ENCODE peak calls at places on chromosomes 4 and X, in four cellular contexts. B, S, G and D are unnamed samples.

GRCh38 chrX:50071507-50071906 is 129.3 kb downstream of the AKAP4 start:
- DNase-seq in S (no peak), G (no peak), B (no peak), D (no peak)

GRCh38 chr4:1011022-1011694 is at the start of gene FGFRL1:
- DNase-seq in G (peak; percentile 94), B (peak; percentile 96), S (peak; percentile 76), D (peak; percentile 96)

GRCh38 chr4:108044951-108045686 is 55.4 kb downstream of the HADH start:
- DNase-seq in G (no peak), S (no peak), B (no peak), D (no peak)

GRCh38 chr4:40923326-40924095 is 173.8 kb downstream of the NSUN7 start:
- DNase-seq in G (no peak), B (no peak), S (no peak), D (no peak)

GRCh38 chr4:13980317-13980716 is 352.8 kb upstream of the BOD1L1 start:
- DNase-seq in G (peak; percentile 80), S (no peak), B (no peak), D (no peak)

GRCh38 chr4:152778656-152779512 is 646 bp downstream of the TIGD4 start:
- DNase-seq in B (no peak), S (no peak), G (peak; percentile 23), D (peak; percentile 62)

GRCh38 chr4:26044524-26044923 is 130.5 kb downstream of the SMIM20 start:
- DNase-seq in G (no peak), B (no peak), S (no peak), D (no peak)

GRCh38 chr4:44522761-44523445 is 74.3 kb upstream of the KCTD8 start:
- DNase-seq in S (no peak), G (no peak), B (no peak), D (no peak)

GRCh38 chrX:68889244-68889643 is 60.4 kb downstream of the EFNB1 start:
- DNase-seq in B (no peak), S (no peak), G (no peak), D (no peak)

GRCh38 chr4:25030283-25031076 is at the start of gene LGI2:
- DNase-seq in B (peak; percentile 77), S (no peak), G (peak; percentile 45), D (peak; percentile 81)

GRCh38 chr4:102586002-102586643 is 85.0 kb downstream of the NFKB1 start:
- DNase-seq in G (no peak), B (no peak), S (no peak), D (no peak)

GRCh38 chr4:103994059-103994458 is 274.3 kb upstream of the TACR3 start:
- DNase-seq in S (no peak), B (no peak), G (peak; percentile 0), D (no peak)

GRCh38 chr4:40933272-40934053 is 183.7 kb downstream of the NSUN7 start:
- DNase-seq in G (peak; percentile 80), B (no peak), S (peak; percentile 5), D (no peak)

GRCh38 chrX:1400049-1400448 is 8.1 kb upstream of the SLC25A6 start:
- DNase-seq in G (no peak), B (no peak), S (no peak), D (no peak)

GRCh38 chr4:139861471-139861870 is 195.9 kb downstream of the MGST2 start:
- DNase-seq in S (no peak), B (no peak), G (no peak), D (no peak)

GRCh38 chr4:76251448-76252270 is at the start of gene FAM47E:
- DNase-seq in G (peak; percentile 51), S (peak; percentile 71), B (peak; percentile 87), D (peak; percentile 95)

GRCh38 chr4:112855058-112855457 is 194.4 kb upstream of the ANK2 start:
- DNase-seq in B (no peak), G (no peak), S (no peak), D (no peak)

GRCh38 chrX:132094169-132094568 is 33.7 kb downstream of the FRMD7 start:
- DNase-seq in G (peak; percentile 29), B (no peak), S (no peak), D (no peak)

GRCh38 chrX:68938244-68939004 is 109.6 kb downstream of the EFNB1 start:
- DNase-seq in S (peak; percentile 28), G (peak; percentile 91), B (no peak), D (peak; percentile 48)

GRCh38 chrX:68833448-68833805 is 4.6 kb downstream of the EFNB1 start:
- DNase-seq in S (no peak), G (no peak), B (no peak), D (no peak)

GRCh38 chrX:138026211-138026610 is 460.3 kb downstream of the ZIC3 start:
- DNase-seq in B (no peak), S (no peak), G (no peak), D (no peak)

GRCh38 chr4:23763559-23763958 is 126.3 kb downstream of the PPARGC1A start:
- DNase-seq in S (no peak), B (no peak), G (no peak), D (no peak)

GRCh38 chr4:186078977-186079697 is 10.2 kb downstream of the TLR3 start:
- DNase-seq in S (no peak), B (no peak), G (peak; percentile 3), D (peak; percentile 84)

GRCh38 chr4:128393111-128393704 is 105.6 kb upstream of the PGRMC2 start:
- DNase-seq in B (no peak), S (no peak), G (peak; percentile 62), D (no peak)

GRCh38 chr4:30380404-30380998 is 339.7 kb upstream of the PCDH7 start:
- DNase-seq in G (peak; percentile 81), B (no peak), S (no peak), D (peak; percentile 88)

GRCh38 chrX:35699642-35700041 is 98.5 kb upstream of the MAGEB16 start:
- DNase-seq in B (no peak), S (no peak), G (no peak), D (no peak)

GRCh38 chr4:40992472-40993298 is 221.7 kb downstream of the APBB2 start:
- DNase-seq in S (no peak), G (peak; percentile 95), B (no peak), D (no peak)

GRCh38 chrX:108090474-108091265 is 672 bp downstream of the PSMD10 start:
- DNase-seq in G (peak; percentile 27), B (no peak), S (no peak), D (no peak)

GRCh38 chrX:143768976-143769375 is 48.4 kb upstream of the SPANXN2 start:
- DNase-seq in B (no peak), G (no peak), S (no peak), D (no peak)

GRCh38 chr4:73019462-73020047 is 50.0 kb downstream of the COX18 start:
- DNase-seq in B (no peak), S (no peak), G (peak; percentile 69), D (no peak)

GRCh38 chrX:107729558-107730297 is 45.9 kb downstream of the TSC22D3 start:
- DNase-seq in B (peak; percentile 72), G (peak; percentile 54), S (no peak), D (peak; percentile 91)

GRCh38 chrX:2497961-2498780 is 2.6 kb downstream of the DHRSX start:
- DNase-seq in S (no peak), B (no peak), G (peak; percentile 38), D (no peak)

DNA sequence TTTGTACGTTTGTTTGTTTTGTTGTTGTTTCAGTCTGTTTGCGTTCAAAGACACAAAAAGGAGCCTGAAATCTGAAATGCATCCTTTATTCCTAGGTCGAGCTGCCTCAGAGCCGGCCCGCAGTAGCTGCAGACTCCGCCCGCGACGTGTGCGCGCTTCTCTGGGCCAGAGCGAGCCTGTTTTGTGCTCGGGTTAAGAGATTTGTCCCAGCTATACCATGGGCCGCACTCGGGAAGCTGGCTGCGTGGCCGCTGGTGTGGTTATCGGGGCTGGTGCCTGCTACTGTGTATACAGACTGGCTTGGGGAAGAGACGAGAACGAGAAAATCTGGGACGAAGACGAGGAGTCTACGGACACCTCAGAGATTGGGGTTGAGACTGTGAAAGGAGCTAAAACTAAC is 2.4 kb downstream of the ARMCX1 start:
- DNase-seq in S (no peak), B (no peak), G (no peak), D (no peak)
- H3K4me1 ChIP-seq in S (no peaks in the 10 kb centered on the region), B (no peaks in the 10 kb centered on the region), G (no peaks in the 10 kb centered on the region), D (no peaks in the 10 kb centered on the region)

GRCh38 chr4:80266267-80266901 is at the start of gene FGF5:
- DNase-seq in G (peak; percentile 72), S (no peak), B (peak; percentile 73), D (peak; percentile 83)
- H3K27me3 ChIP-seq in G (peaks cover 88% of the 10 kb centered on the region), S (peaks cover 72% of the 10 kb centered on the region), B (peaks cover 38% of the 10 kb centered on the region), D (peaks cover 100% of the 10 kb centered on the region)

GRCh38 chr4:144295286-144295995 is 154.9 kb upstream of the GYPA start:
- DNase-seq in S (no peak), B (no peak), G (peak; percentile 6), D (no peak)

GRCh38 chr4:144296941-144297340 is 156.4 kb upstream of the GYPA start:
- DNase-seq in S (no peak), G (no peak), B (no peak), D (no peak)

GRCh38 chr4:144302704-144303536 is 162.4 kb upstream of the GYPA start:
- DNase-seq in G (no peak), S (peak; percentile 21), B (no peak), D (no peak)

GRCh38 chr4:144304025-144304424 is 163.5 kb upstream of the GYPA start:
- DNase-seq in S (no peak), G (no peak), B (no peak), D (no peak)

GRCh38 chr4:144300616-144301015 is 160.1 kb upstream of the GYPA start:
- DNase-seq in G (no peak), B (no peak), S (no peak), D (no peak)
- H3K4me3 ChIP-seq in G (no peak overlapping the region), B (no peak overlapping the region), S (no peak overlapping the region), D (no peak overlapping the region)

GRCh38 chr4:47425628-47426027 is 37.9 kb downstream of the COMMD8 start:
- DNase-seq in B (peak; percentile 58), G (no peak), S (no peak), D (no peak)
- H3K4me1 ChIP-seq in B (no peaks in the 10 kb centered on the region), G (no peaks in the 10 kb centered on the region), S (no peaks in the 10 kb centered on the region), D (no peaks in the 10 kb centered on the region)

GRCh38 chr4:150199056-150199455 is 120.8 kb downstream of the DCLK2 start:
- DNase-seq in B (no peak), S (no peak), G (no peak), D (no peak)
- H3K27me3 ChIP-seq in B (no peaks in the 10 kb centered on the region), S (no peaks in the 10 kb centered on the region), G (no peaks in the 10 kb centered on the region), D (no peaks in the 10 kb centered on the region)